ENCODE peak calls at places on chromosome 22, in nine cellular contexts. O is NCI-H446; V is mesothelial cell of epicardium; T is activated CD8-positive, alpha-beta memory T cell treated with anti-CD3 and anti-CD28 coated beads, Interleukin-2, amount 10 ng/mL, durations not matched to agents 7 days and 5 days; H is prostate gland; L is stimulated activated CD4-positive, alpha-beta T cell treated with anti-CD3 and anti-CD28 coated beads, Interleukin-1b, Interleukin-23, amount 100 ng/mL, for 24 hours; F is GDM1; J is HEK293T; U is fibroblast of lung. R is an unnamed sample.
A peak's percentile ranks its signal among the peaks of the same experiment; 100 is the strongest.

GRCh38 chr22:24824250-24824649 is 18.2 kb downstream of the SGSM1 start:
- DNase-seq in O (no peak), V (no peak), T (no peak), H (no peak), L (no peak), F (no peak), J (no peak), U (no peak), R (peak; percentile 11)

GRCh38 chr22:21585389-21585788 is 17.9 kb downstream of the UBE2L3 start:
- DNase-seq in O (no peak), V (no peak), T (no peak), H (no peak), L (no peak), F (no peak), J (no peak), U (no peak), R (no peak)

GRCh38 chr22:20281891-20282290 is 13.8 kb upstream of the RTN4R start:
- DNase-seq in O (no peak), V (no peak), T (no peak), H (no peak), L (no peak), F (no peak), J (no peak), U (no peak), R (no peak)

GRCh38 chr22:32606181-32606580 is 131.6 kb downstream of the FBXO7 start:
- DNase-seq in O (no peak), V (no peak), T (no peak), H (no peak), L (no peak), F (no peak), J (no peak), U (no peak), R (no peak)

GRCh38 chr22:41347066-41347859 is 34.5 kb upstream of the TEF start:
- DNase-seq in O (peak; percentile 58), V (no peak), T (no peak), H (no peak), L (no peak), F (no peak), J (no peak), U (no peak), R (no peak)

GRCh38 chr22:43681724-43682360 is 130.3 kb downstream of the EFCAB6 start:
- DNase-seq in O (no peak), V (no peak), T (no peak), H (no peak), L (no peak), F (no peak), J (no peak), U (no peak), R (no peak)

GRCh38 chr22:35023692-35024363 is 42.1 kb upstream of the ISX start:
- DNase-seq in O (no peak), V (peak; percentile 77), T (peak; percentile 70), H (peak; percentile 70), L (peak; percentile 62), F (no peak), J (peak; percentile 86), U (peak; percentile 27), R (no peak)

GRCh38 chr22:39444937-39445465 is 11.8 kb upstream of the MGAT3 start:
- DNase-seq in O (no peak), V (no peak), T (no peak), H (no peak), L (no peak), F (no peak), J (no peak), U (no peak), R (no peak)

GRCh38 chr22:37370306-37370979 is 56.8 kb downstream of the ELFN2 start:
- DNase-seq in O (no peak), V (no peak), T (no peak), H (peak; percentile 30), L (no peak), F (peak; percentile 35), J (no peak), U (no peak), R (no peak)

GRCh38 chr22:30310881-30311771 is 15.6 kb downstream of the TBC1D10A start:
- DNase-seq in O (no peak), V (no peak), T (no peak), H (peak; percentile 70), L (no peak), F (no peak), J (no peak), U (peak; percentile 87), R (no peak)

GRCh38 chr22:48882636-48883200 is 945.0 kb downstream of the BRD1 start:
- DNase-seq in O (no peak), V (no peak), T (no peak), H (no peak), L (no peak), F (no peak), J (no peak), U (no peak), R (peak; percentile 75)

GRCh38 chr22:27133951-27134664 is 476.7 kb downstream of the MIAT start:
- DNase-seq in O (no peak), V (no peak), T (peak; percentile 43), H (no peak), L (peak; percentile 12), F (peak; percentile 67), J (no peak), U (peak; percentile 81), R (no peak)

GRCh38 chr22:19626666-19627065 is 87.6 kb upstream of the SEPTIN5 start:
- DNase-seq in O (no peak), V (no peak), T (no peak), H (no peak), L (no peak), F (no peak), J (no peak), U (no peak), R (no peak)

GRCh38 chr22:29914165-29914564 is 31.2 kb downstream of the MTMR3 start:
- DNase-seq in O (no peak), V (no peak), T (no peak), H (no peak), L (no peak), F (no peak), J (no peak), U (peak; percentile 59), R (no peak)

GRCh38 chr22:41377846-41378245 is 3.9 kb upstream of the TEF start:
- DNase-seq in O (no peak), V (no peak), T (no peak), H (no peak), L (no peak), F (no peak), J (no peak), U (no peak), R (no peak)

GRCh38 chr22:48906177-48906835 is 921.4 kb downstream of the BRD1 start:
- DNase-seq in O (no peak), V (no peak), T (no peak), H (no peak), L (no peak), F (no peak), J (no peak), U (no peak), R (peak; percentile 51)

GRCh38 chr22:46175631-46176030 is 25.3 kb downstream of the PPARA start:
- DNase-seq in O (no peak), V (no peak), T (no peak), H (no peak), L (no peak), F (no peak), J (no peak), U (no peak), R (no peak)

GRCh38 chr22:33524511-33525270 is 395.6 kb downstream of the LARGE1 start:
- DNase-seq in O (no peak), V (no peak), T (no peak), H (no peak), L (no peak), F (no peak), J (no peak), U (no peak), R (no peak)

GRCh38 chr22:48442663-48443062 is 1385.0 kb downstream of the BRD1 start:
- DNase-seq in O (no peak), V (no peak), T (no peak), H (no peak), L (no peak), F (no peak), J (no peak), U (no peak), R (peak; percentile 52)

GRCh38 chr22:48376936-48377335 is 1450.7 kb downstream of the BRD1 start:
- DNase-seq in O (no peak), V (no peak), T (peak; percentile 38), H (no peak), L (no peak), F (no peak), J (no peak), U (no peak), R (peak; percentile 55)

GRCh38 chr22:49889071-49889470 is 29.2 kb downstream of the ALG12 start:
- DNase-seq in O (no peak), V (no peak), T (no peak), H (no peak), L (no peak), F (no peak), J (no peak), U (no peak), R (no peak)

GRCh38 chr22:24506802-24507438 is 11.8 kb downstream of the UPB1 start:
- DNase-seq in O (no peak), V (no peak), T (no peak), H (no peak), L (no peak), F (no peak), J (no peak), U (peak; percentile 20), R (no peak)

GRCh38 chr22:21940521-21940920 is 12.1 kb downstream of the PPM1F start:
- DNase-seq in O (no peak), V (no peak), T (no peak), H (no peak), L (no peak), F (peak; percentile 88), J (no peak), U (no peak), R (no peak)

GRCh38 chr22:23827351-23827995 is 11.3 kb downstream of the DERL3 start:
- DNase-seq in O (no peak), V (no peak), T (no peak), H (no peak), L (no peak), F (no peak), J (no peak), U (no peak), R (peak; percentile 57)

GRCh38 chr22:28743852-28744251 is 2.0 kb downstream of the HSCB start:
- DNase-seq in O (no peak), V (no peak), T (no peak), H (no peak), L (no peak), F (no peak), J (no peak), U (no peak), R (no peak)

GRCh38 chr22:30609260-30610185 is 2.5 kb downstream of the TCN2 start:
- DNase-seq in O (no peak), V (no peak), T (peak; percentile 59), H (no peak), L (peak; percentile 10), F (peak; percentile 63), J (no peak), U (peak; percentile 88), R (no peak)

GRCh38 chr22:39527481-39527961 is 5.0 kb downstream of the RPS19BP1 start:
- DNase-seq in O (no peak), V (no peak), T (no peak), H (peak; percentile 69), L (no peak), F (no peak), J (no peak), U (no peak), R (no peak)